ENCODE peak calls at places on chromosomes 3 and 15, in nine cellular contexts. D is hepatocyte, F is esophagus squamous epithelium, Y is neural progenitor cell, X is uterus, C is AG04450, M is cardiac muscle cell, Z is PC-3, V is stomach. I is an unnamed sample.

GRCh38 chr15:44028349-44028748 is 166.7 kb downstream of the FRMD5 start:
- DNase-seq in D (no peak), F (no peak), Y (no peak), X (no peak), C (no peak), M (no peak), Z (no peak), V (no peak), I (no peak)

GRCh38 chr3:184272269-184272668 is 3.6 kb upstream of the ECE2 start:
- DNase-seq in D (no peak), F (no peak), Y (no peak), X (no peak), C (no peak), M (no peak), Z (no peak), V (no peak), I (no peak)

GRCh38 chr3:139113231-139113749 is 68.6 kb upstream of the PRR23C start:
- DNase-seq in D (no peak), F (no peak), Y (no peak), X (no peak), C (no peak), M (no peak), Z (peak; percentile 17), V (no peak), I (peak; percentile 28)

GRCh38 chr3:51814034-51814433 is 35.0 kb upstream of the IQCF6 start:
- DNase-seq in D (no peak), F (no peak), Y (no peak), X (no peak), C (no peak), M (no peak), Z (no peak), V (no peak), I (no peak)

GRCh38 chr15:68188647-68189046 is 16.5 kb downstream of the CALML4 start:
- DNase-seq in D (no peak), F (no peak), Y (no peak), X (no peak), C (no peak), M (no peak), Z (no peak), V (no peak), I (no peak)

GRCh38 chr3:134937256-134938023 is 142.4 kb downstream of the EPHB1 start:
- DNase-seq in D (peak; percentile 11), F (no peak), Y (peak; percentile 97), X (no peak), C (no peak), M (no peak), Z (no peak), V (no peak), I (no peak)

GRCh38 chr3:30258426-30259392 is 347.7 kb upstream of the TGFBR2 start:
- DNase-seq in D (peak; percentile 53), F (no peak), Y (no peak), X (no peak), C (no peak), M (no peak), Z (peak; percentile 76), V (no peak), I (no peak)

GRCh38 chr15:77624868-77625267 is 7.8 kb downstream of the LINGO1 start:
- DNase-seq in D (no peak), F (no peak), Y (no peak), X (no peak), C (no peak), M (no peak), Z (no peak), V (no peak), I (no peak)

GRCh38 chr3:42088803-42089520 is 2.2 kb upstream of the TRAK1 start:
- DNase-seq in D (no peak), F (no peak), Y (no peak), X (no peak), C (no peak), M (no peak), Z (no peak), V (no peak), I (no peak)

GRCh38 chr15:33675246-33675645 is 293.1 kb upstream of the CHRM5 start:
- DNase-seq in D (peak; percentile 25), F (no peak), Y (peak; percentile 74), X (no peak), C (no peak), M (peak; percentile 49), Z (peak; percentile 68), V (no peak), I (no peak)

GRCh38 chr3:142498397-142499180 is 50.8 kb upstream of the XRN1 start:
- DNase-seq in D (no peak), F (no peak), Y (no peak), X (no peak), C (no peak), M (no peak), Z (no peak), V (no peak), I (no peak)

GRCh38 chr3:189813652-189814245 is 182.6 kb downstream of the TP63 start:
- DNase-seq in D (no peak), F (no peak), Y (peak; percentile 17), X (no peak), C (no peak), M (no peak), Z (no peak), V (no peak), I (no peak)

GRCh38 chr3:159928692-159929091 is 59.9 kb upstream of the IL12A start:
- DNase-seq in D (no peak), F (no peak), Y (no peak), X (no peak), C (peak; percentile 95), M (no peak), Z (peak; percentile 97), V (no peak), I (no peak)

GRCh38 chr3:126199256-126199655 is 18.9 kb upstream of the ALDH1L1 start:
- DNase-seq in D (no peak), F (no peak), Y (no peak), X (no peak), C (no peak), M (no peak), Z (no peak), V (no peak), I (no peak)

GRCh38 chr15:61839541-61839940 is 220.7 kb downstream of the VPS13C start:
- DNase-seq in D (no peak), F (no peak), Y (no peak), X (no peak), C (no peak), M (no peak), Z (no peak), V (no peak), I (no peak)

GRCh38 chr3:155204851-155205250 is 88.6 kb downstream of the STRIT1 start:
- DNase-seq in D (no peak), F (no peak), Y (no peak), X (no peak), C (no peak), M (no peak), Z (no peak), V (no peak), I (no peak)

GRCh38 chr15:23648920-23649515 is 1.4 kb upstream of the MAGEL2 start:
- DNase-seq in D (peak; percentile 55), F (no peak), Y (peak; percentile 69), X (no peak), C (no peak), M (peak; percentile 53), Z (peak; percentile 41), V (peak; percentile 48), I (no peak)

GRCh38 chr15:38090223-38090622 is 155.8 kb downstream of the TMCO5A start:
- DNase-seq in D (no peak), F (no peak), Y (no peak), X (no peak), C (no peak), M (no peak), Z (no peak), V (no peak), I (no peak)

GRCh38 chr15:41660235-41661077 is at the start of gene MGA:
- DNase-seq in D (peak; percentile 97), F (peak; percentile 77), Y (peak; percentile 98), X (peak; percentile 90), C (peak; percentile 81), M (peak; percentile 96), Z (peak; percentile 94), V (peak; percentile 94), I (peak; percentile 92)

GRCh38 chr3:112640333-112640863 is 545 bp downstream of the CCDC80 start:
- DNase-seq in D (peak; percentile 54), F (no peak), Y (peak; percentile 47), X (peak; percentile 34), C (peak; percentile 68), M (peak; percentile 38), Z (peak; percentile 71), V (no peak), I (peak; percentile 59)

GRCh38 chr3:50125541-50126286 is 29.4 kb upstream of the SEMA3F start:
- DNase-seq in D (no peak), F (no peak), Y (peak; percentile 51), X (no peak), C (no peak), M (no peak), Z (no peak), V (no peak), I (no peak)

GRCh38 chr3:194769020-194769643 is 83.4 kb downstream of the FAM43A start:
- DNase-seq in D (peak; percentile 97), F (peak; percentile 94), Y (peak; percentile 97), X (peak; percentile 90), C (peak; percentile 41), M (peak; percentile 97), Z (peak; percentile 97), V (peak; percentile 97), I (peak; percentile 97)
- H3K27ac ChIP-seq in D (peak overlapping the region; percentile 16), F (peak overlapping the region; percentile 59), Y (no peak overlapping the region), X (peak overlapping the region; percentile 59), C (no peak overlapping the region), M (no peak overlapping the region), Z (no peak overlapping the region), V (no peak overlapping the region), I (peak overlapping the region; percentile 56)

GRCh38 chr15:66775127-66776105 is 73.4 kb downstream of the SMAD6 start:
- DNase-seq in D (no peak), F (no peak), Y (no peak), X (peak; percentile 59), C (no peak), M (no peak), Z (no peak), V (no peak), I (no peak)
- TF ChIP-seq CTCF in D (no peak), F (no peak), Y (no peak), X (no peak), C (no peak), M (no peak), Z (no peak), V (no peak), I (no peak)

GRCh38 chr15:45510758-45511280 is 11.7 kb downstream of the SLC30A4 start:
- DNase-seq in D (no peak), F (no peak), Y (no peak), X (no peak), C (no peak), M (no peak), Z (no peak), V (no peak), I (no peak)
- H3K27ac ChIP-seq in D (no peak overlapping the region), F (no peak overlapping the region), Y (no peak overlapping the region), X (no peak overlapping the region), C (no peak overlapping the region), M (no peak overlapping the region), Z (no peak overlapping the region), V (no peak overlapping the region), I (no peak overlapping the region)

DNA sequence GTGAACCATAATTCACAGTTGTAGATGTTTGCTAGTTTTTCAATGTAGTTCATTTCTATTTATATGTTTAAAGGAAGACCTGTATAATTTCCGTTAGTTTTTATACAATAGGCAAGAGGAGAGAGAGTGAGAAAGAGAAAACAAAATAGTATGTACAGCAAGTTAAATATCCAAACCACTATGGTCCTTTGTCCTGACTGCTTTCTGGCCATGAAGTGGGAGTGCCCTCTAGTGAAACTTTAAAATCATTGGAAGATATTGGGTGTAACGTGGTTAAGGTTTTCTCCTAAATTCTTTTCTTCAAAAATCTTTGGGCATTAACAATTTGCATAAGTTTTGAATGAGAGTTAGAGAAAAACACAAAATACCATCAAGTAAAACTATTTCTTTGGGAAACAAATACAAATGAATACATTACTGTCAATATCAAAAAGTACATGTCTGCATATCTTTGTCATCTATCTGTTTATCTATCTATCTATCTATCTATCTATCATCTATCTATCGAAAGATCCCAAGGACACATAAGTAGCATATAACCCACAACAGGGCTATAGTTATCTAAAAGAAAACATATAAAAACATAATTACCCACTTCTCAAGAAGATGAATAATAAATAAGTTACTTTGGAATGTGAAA is 534.6 kb upstream of the ATP11B start:
- DNase-seq in D (peak; percentile 54), F (no peak), Y (peak; percentile 66), X (no peak), C (no peak), M (peak; percentile 58), Z (peak; percentile 66), V (no peak), I (no peak)
- TF ChIP-seq CTCF in D (peak; percentile 91), F (peak; percentile 72), Y (peak; percentile 88), X (no peak), C (peak; percentile 19), M (peak; percentile 55), Z (peak; percentile 87), V (peak; percentile 65), I (no peak)